ENCODE peak calls at places on chromosomes 2 and 18, in five cellular contexts. A is thoracic aorta, T is nephron progenitor cell, O is transverse colon, E is aorta. Z is an unnamed sample.

GRCh38 chr2:173159794-173160463 is 84.3 kb downstream of the MAP3K20 start:
- DNase-seq in E (peak; percentile 92), T (no peak), O (peak; percentile 74), A (peak; percentile 97), Z (no peak)

GRCh38 chr2:37325625-37326071 is 1.0 kb upstream of the PRKD3 start:
- DNase-seq in O (no peak), T (no peak), E (peak; percentile 67), A (no peak), Z (no peak)

GRCh38 chr2:180101846-180102245 is 94.7 kb upstream of the CWC22 start:
- DNase-seq in A (no peak), T (no peak), E (no peak), O (no peak), Z (no peak)

GRCh38 chr2:28492276-28492675 is 3.6 kb upstream of the PLB1 start:
- DNase-seq in E (no peak), O (peak; percentile 28), T (no peak), A (no peak), Z (no peak)

GRCh38 chr2:129319422-129319717 is 660.1 kb upstream of the RAB6C start:
- DNase-seq in O (no peak), A (no peak), T (no peak), E (no peak), Z (no peak)

GRCh38 chr2:28801726-28802125 is 8.9 kb upstream of the SPDYA start:
- DNase-seq in E (no peak), T (no peak), A (no peak), O (no peak), Z (no peak)

GRCh38 chr18:500556-501405 is at the start of gene COLEC12:
- DNase-seq in T (peak; percentile 85), O (peak; percentile 10), A (no peak), E (peak; percentile 80), Z (no peak)

GRCh38 chr18:45167109-45167551 is 448.1 kb upstream of the SLC14A2 start:
- DNase-seq in O (peak; percentile 29), T (no peak), E (no peak), A (no peak), Z (no peak)

GRCh38 chr2:191108331-191108730 is 42.5 kb downstream of the STAT4 start:
- DNase-seq in A (no peak), E (no peak), T (no peak), O (no peak), Z (no peak)

GRCh38 chr18:28086530-28087172 is 90.3 kb downstream of the CDH2 start:
- DNase-seq in O (no peak), T (no peak), A (no peak), E (no peak), Z (peak; percentile 98)

GRCh38 chr2:174981336-174981735 is 23.8 kb downstream of the CHN1 start:
- DNase-seq in A (no peak), O (no peak), T (no peak), E (no peak), Z (no peak)